ENCODE peak calls at places on chromosomes 6 and 20, in four cellular contexts. X, Z, M and P are unnamed samples.

GRCh38 chr6:13053080-13053479 is 275.3 kb downstream of the TBC1D7 start:
- DNase-seq in X (no peak), Z (no peak), M (no peak), P (no peak)

GRCh38 chr6:114096553-114097172 is 125.7 kb upstream of the HDAC2 start:
- DNase-seq in X (no peak), Z (no peak), M (no peak), P (no peak)

GRCh38 chr6:160135922-160136655 is 14.5 kb downstream of the SLC22A1 start:
- DNase-seq in X (no peak), Z (no peak), M (no peak), P (no peak)

GRCh38 chr20:49151437-49151836 is 36.7 kb downstream of the STAU1 start:
- DNase-seq in X (no peak), Z (no peak), M (no peak), P (no peak)

GRCh38 chr6:156175433-156175832 is 601.7 kb upstream of the ARID1B start:
- DNase-seq in X (no peak), Z (no peak), M (no peak), P (no peak)

GRCh38 chr6:38337819-38338465 is 301.8 kb downstream of the BTBD9 start:
- DNase-seq in X (no peak), Z (no peak), M (no peak), P (no peak)

GRCh38 chr6:168384045-168385038 is 56.6 kb upstream of the SMOC2 start:
- DNase-seq in X (no peak), Z (no peak), M (no peak), P (no peak)

GRCh38 chr20:11838076-11838636 is 79.5 kb upstream of the BTBD3 start:
- DNase-seq in X (no peak), Z (no peak), M (no peak), P (no peak)

GRCh38 chr6:148969679-148970078 is 222.8 kb downstream of the UST start:
- DNase-seq in X (no peak), Z (no peak), M (peak), P (no peak)

GRCh38 chr6:83069633-83070032 is 2.2 kb downstream of the DOP1A start:
- DNase-seq in X (no peak), Z (no peak), M (no peak), P (no peak)

GRCh38 chr20:35604444-35604750 is 11.2 kb upstream of the SPAG4 start:
- DNase-seq in X (no peak), Z (no peak), M (no peak), P (no peak)

GRCh38 chr6:41713161-41713649 is 22.2 kb downstream of the TFEB start:
- DNase-seq in X (no peak), Z (peak), M (peak), P (no peak)

GRCh38 chr20:4568560-4568959 is 153.1 kb upstream of the PRND start:
- DNase-seq in X (no peak), Z (no peak), M (no peak), P (no peak)

GRCh38 chr6:105619971-105620741 is 217.3 kb upstream of the PREP start:
- DNase-seq in X (no peak), Z (no peak), M (no peak), P (no peak)

GRCh38 chr6:149451361-149452061 is 33.3 kb downstream of the ZC3H12D start:
- DNase-seq in X (no peak), Z (no peak), M (peak), P (no peak)

GRCh38 chr6:2891768-2892170 is 11.3 kb downstream of the SERPINB9 start:
- DNase-seq in X (peak), Z (no peak), M (no peak), P (no peak)

GRCh38 chr6:63509652-63510352 is 62.5 kb upstream of the LOC128125822 start:
- DNase-seq in X (no peak), Z (no peak), M (peak), P (no peak)

GRCh38 chr20:63152322-63153253 is 63.3 kb downstream of the YTHDF1 start:
- DNase-seq in X (no peak), Z (no peak), M (no peak), P (no peak)

GRCh38 chr6:74128536-74128935 is 432.5 kb downstream of the CD109 start:
- DNase-seq in X (no peak), Z (no peak), M (no peak), P (no peak)

GRCh38 chr6:140566706-140567330 is 1192.4 kb upstream of the CITED2 start:
- DNase-seq in X (no peak), Z (no peak), M (no peak), P (no peak)

GRCh38 chr6:116059713-116060571 is 749 bp downstream of the FRK start:
- DNase-seq in X (no peak), Z (no peak), M (no peak), P (no peak)

GRCh38 chr6:139109558-139109957 is 25.3 kb upstream of the HECA start:
- DNase-seq in X (no peak), Z (no peak), M (no peak), P (peak)

GRCh38 chr6:145745861-145746260 is 10.5 kb upstream of the EPM2A start:
- DNase-seq in X (no peak), Z (no peak), M (no peak), P (no peak)

GRCh38 chr20:63461364-63461763 is 11.1 kb downstream of the KCNQ2 start:
- DNase-seq in X (no peak), Z (no peak), M (no peak), P (no peak)

GRCh38 chr20:58150772-58151171 is 77.7 kb downstream of the ANKRD60 start:
- DNase-seq in X (no peak), Z (peak), M (no peak), P (no peak)

GRCh38 chr6:121851056-121851455 is 415.6 kb downstream of the GJA1 start:
- DNase-seq in X (no peak), Z (no peak), M (no peak), P (no peak)

GRCh38 chr6:5248302-5249098 is 12.2 kb downstream of the LYRM4 start:
- DNase-seq in X (no peak), Z (no peak), M (no peak), P (no peak)

GRCh38 chr6:36229223-36229622 is 32.7 kb downstream of the BRPF3 start:
- DNase-seq in X (no peak), Z (no peak), M (no peak), P (no peak)

GRCh38 chr6:44247338-44248302 is 719 bp downstream of the HSP90AB1 start:
- DNase-seq in X (peak), Z (peak), M (peak), P (peak)

GRCh38 chr6:109867970-109868358 is 110.1 kb upstream of the GPR6 start:
- DNase-seq in X (no peak), Z (no peak), M (no peak), P (no peak)